ENCODE peak calls at places on chromosomes 7 and 10, in four cellular contexts. T, A, J and R are unnamed samples.

GRCh38 chr7:1592299-1592842 is 22.5 kb upstream of the PSMG3 start:
- DNase-seq in T (no peak), A (no peak), J (no peak), R (no peak)

GRCh38 chr10:86217386-86218080 is 149.1 kb downstream of the GRID1 start:
- DNase-seq in T (no peak), J (no peak), A (no peak), R (no peak)

GRCh38 chr10:78524342-78524741 is 490.7 kb downstream of the RPS24 start:
- DNase-seq in T (no peak), J (no peak), A (no peak), R (no peak)

GRCh38 chr7:5557920-5558401 is 134.3 kb upstream of the TNRC18 start:
- DNase-seq in A (no peak), J (no peak), T (peak), R (peak)

GRCh38 chr7:28300488-28300887 is 111.8 kb upstream of the CREB5 start:
- DNase-seq in A (no peak), T (no peak), J (no peak), R (no peak)

GRCh38 chr7:43569424-43569823 is 13.5 kb upstream of the STK17A start:
- DNase-seq in T (no peak), A (no peak), J (no peak), R (peak)

GRCh38 chr7:33716581-33717477 is 188.5 kb upstream of the BMPER start:
- DNase-seq in T (peak), A (peak), J (no peak), R (no peak)

GRCh38 chr10:72567421-72567820 is 58.5 kb downstream of the MICU1 start:
- DNase-seq in A (peak), J (no peak), T (no peak), R (no peak)

GRCh38 chr10:33521062-33521461 is 186.6 kb upstream of the NRP1 start:
- DNase-seq in T (no peak), A (no peak), J (no peak), R (no peak)

GRCh38 chr7:92246363-92247101 is 758 bp downstream of the ANKIB1 start:
- DNase-seq in T (peak), A (no peak), J (peak), R (peak)

GRCh38 chr7:121882731-121883130 is 9.8 kb downstream of the PTPRZ1 start:
- DNase-seq in T (no peak), J (no peak), A (no peak), R (no peak)

GRCh38 chr7:134167250-134167649 is 40.1 kb downstream of the LRGUK start:
- DNase-seq in T (no peak), A (no peak), J (no peak), R (no peak)

GRCh38 chr7:976901-977325 is 1.6 kb upstream of the COX19 start:
- DNase-seq in A (no peak), T (no peak), J (no peak), R (no peak)

GRCh38 chr10:12735843-12736462 is 265.6 kb downstream of the CCDC3 start:
- DNase-seq in J (no peak), A (no peak), T (no peak), R (no peak)

GRCh38 chr7:56206420-56206819 is 90.2 kb upstream of the NUPR2 start:
- DNase-seq in J (no peak), A (no peak), T (no peak), R (no peak)

GRCh38 chr10:132810141-132810806 is 24.3 kb upstream of the NKX6-2 start:
- DNase-seq in J (no peak), A (no peak), T (no peak), R (no peak)

GRCh38 chr7:81161459-81162075 is 242.7 kb upstream of the SEMA3C start:
- DNase-seq in J (no peak), A (peak), T (no peak), R (no peak)

GRCh38 chr7:27108390-27109127 is 6.1 kb upstream of the HOXA2 start:
- DNase-seq in J (peak), T (no peak), A (no peak), R (no peak)

GRCh38 chr7:46145412-46145811 is 224.3 kb upstream of the IGFBP3 start:
- DNase-seq in A (no peak), T (no peak), J (no peak), R (no peak)

GRCh38 chr10:33612551-33612950 is 278.1 kb upstream of the NRP1 start:
- DNase-seq in T (peak), J (no peak), A (no peak), R (no peak)

GRCh38 chr7:73681031-73681430 is 2.2 kb downstream of the DNAJC30 start:
- DNase-seq in A (no peak), T (no peak), J (no peak), R (no peak)

GRCh38 chr10:91198781-91199180 is 21.7 kb upstream of the PCGF5 start:
- DNase-seq in J (no peak), A (no peak), T (peak), R (peak)

GRCh38 chr7:26278769-26279168 is 12.9 kb upstream of the SNX10 start:
- DNase-seq in A (peak), J (no peak), T (peak), R (no peak)

GRCh38 chr10:2893446-2893845 is 173.9 kb upstream of the PFKP start:
- DNase-seq in T (no peak), J (no peak), A (no peak), R (no peak)

GRCh38 chr7:87416682-87417587 is 58.5 kb downstream of the ABCB4 start:
- DNase-seq in T (peak), A (peak), J (peak), R (peak)

GRCh38 chr10:50417906-50418697 is 166.8 kb upstream of the ASAH2 start:
- DNase-seq in J (peak), A (peak), T (no peak), R (peak)
- TF ChIP-seq CTCF in J (no peak), A (no peak), T (no peak), R (no peak)

GRCh38 chr7:65301007-65301406 is 72.6 kb upstream of the ZNF92 start:
- DNase-seq in A (no peak), J (no peak), T (no peak), R (no peak)
- TF ChIP-seq CTCF in A (no peak), J (no peak), T (no peak), R (no peak)

GRCh38 chr7:71165708-71166107 is 33.8 kb downstream of the GALNT17 start:
- DNase-seq in A (no peak), T (no peak), J (no peak), R (no peak)
- TF ChIP-seq CTCF in A (no peak), T (no peak), J (no peak), R (no peak)

DNA sequence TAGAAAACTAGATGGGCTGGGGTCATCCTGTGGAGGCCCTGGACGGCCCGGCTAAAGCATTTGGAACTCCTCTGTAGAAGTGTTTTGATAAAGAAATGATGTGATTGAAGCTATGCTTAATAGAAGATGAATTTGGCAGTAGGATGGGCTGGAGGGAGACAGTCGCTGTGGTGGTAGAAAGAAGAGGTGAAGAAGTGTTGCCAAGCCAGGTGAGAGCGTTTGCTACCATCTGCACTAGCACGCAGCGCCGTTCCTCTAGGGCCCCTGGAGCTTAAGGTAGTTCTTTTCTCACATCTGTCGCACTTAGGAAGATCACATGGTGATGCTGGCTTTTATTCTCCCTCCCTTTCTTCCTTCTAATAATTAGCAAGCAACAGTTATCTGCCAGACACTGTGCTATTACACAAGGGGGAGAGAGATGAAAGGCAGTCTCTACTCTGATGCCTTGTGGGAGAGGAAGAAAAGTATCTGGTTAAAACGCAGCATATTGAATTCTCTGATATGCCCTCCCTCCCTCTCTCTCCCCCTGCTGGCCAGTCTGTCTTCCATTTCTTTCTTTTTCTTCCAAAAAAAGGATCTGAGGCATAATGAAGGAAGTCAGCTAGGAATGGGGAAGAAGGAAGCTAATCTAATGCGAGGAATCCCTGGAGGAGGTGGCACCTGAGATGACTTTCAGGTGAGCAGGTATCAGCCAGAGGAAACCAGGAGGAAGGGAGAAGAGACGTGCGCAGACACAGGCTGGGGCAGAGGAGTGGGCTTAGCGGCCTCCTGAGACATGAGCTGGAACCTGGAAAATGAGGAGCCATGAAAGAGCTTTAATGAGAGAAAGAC is 162.3 kb upstream of the KLF14 start:
- DNase-seq in T (no peak), A (no peak), J (no peak), R (no peak)
- TF ChIP-seq CTCF in T (peak), A (peak), J (no peak), R (peak)

GRCh38 chr7:102818176-102818575 is 69.4 kb downstream of the FAM185A start:
- DNase-seq in J (no peak), A (no peak), T (no peak), R (no peak)
- TF ChIP-seq CTCF in J (no peak), A (no peak), T (no peak), R (no peak)

DNA sequence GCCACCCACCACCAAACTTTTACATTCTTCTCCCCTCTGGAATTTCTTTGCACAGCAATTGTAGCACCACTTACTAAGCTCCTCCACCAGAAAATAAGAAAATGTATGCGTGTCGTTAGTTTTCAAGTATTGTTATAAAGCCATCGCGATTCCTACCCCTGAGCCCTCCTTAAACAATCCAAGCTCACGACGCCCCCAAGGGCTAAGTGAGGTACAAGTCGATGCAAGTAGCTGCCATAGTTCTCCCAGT is 1.3 kb downstream of the FRAT2 start:
- DNase-seq in J (no peak), T (no peak), A (no peak), R (peak)
- TF ChIP-seq CTCF in J (no peak), T (no peak), A (no peak), R (no peak)

GRCh38 chr10:103610921-103611511 is 117.5 kb downstream of the NEURL1 start:
- DNase-seq in A (no peak), T (no peak), J (no peak), R (no peak)

GRCh38 chr10:103614511-103615158 is 121.1 kb downstream of the NEURL1 start:
- DNase-seq in T (no peak), J (no peak), A (no peak), R (no peak)

GRCh38 chr10:103613616-103614015 is 120.1 kb downstream of the NEURL1 start:
- DNase-seq in T (no peak), J (no peak), A (no peak), R (no peak)

GRCh38 chr10:103610083-103610472 is 116.6 kb downstream of the NEURL1 start:
- DNase-seq in T (no peak), J (no peak), A (no peak), R (no peak)

GRCh38 chr10:103612462-103613365 is 119.2 kb downstream of the NEURL1 start:
- DNase-seq in J (no peak), T (no peak), A (no peak), R (no peak)
- TF ChIP-seq CTCF in J (no peak), T (no peak), A (no peak), R (no peak)

GRCh38 chr7:50335795-50336754 is 31.6 kb downstream of the IKZF1 start:
- DNase-seq in J (no peak), T (no peak), A (no peak), R (no peak)
- TF ChIP-seq CTCF in J (no peak), T (no peak), A (no peak), R (no peak)

GRCh38 chr10:7303067-7303629 is 107.7 kb downstream of the SFMBT2 start:
- DNase-seq in T (no peak), A (no peak), J (no peak), R (no peak)

GRCh38 chr10:7301039-7301768 is 109.6 kb downstream of the SFMBT2 start:
- DNase-seq in T (no peak), J (peak), A (no peak), R (no peak)

GRCh38 chr10:7298495-7298894 is 112.3 kb downstream of the SFMBT2 start:
- DNase-seq in A (no peak), J (no peak), T (no peak), R (no peak)

GRCh38 chr10:7302393-7303054 is 108.3 kb downstream of the SFMBT2 start:
- DNase-seq in J (peak), T (no peak), A (no peak), R (no peak)

DNA sequence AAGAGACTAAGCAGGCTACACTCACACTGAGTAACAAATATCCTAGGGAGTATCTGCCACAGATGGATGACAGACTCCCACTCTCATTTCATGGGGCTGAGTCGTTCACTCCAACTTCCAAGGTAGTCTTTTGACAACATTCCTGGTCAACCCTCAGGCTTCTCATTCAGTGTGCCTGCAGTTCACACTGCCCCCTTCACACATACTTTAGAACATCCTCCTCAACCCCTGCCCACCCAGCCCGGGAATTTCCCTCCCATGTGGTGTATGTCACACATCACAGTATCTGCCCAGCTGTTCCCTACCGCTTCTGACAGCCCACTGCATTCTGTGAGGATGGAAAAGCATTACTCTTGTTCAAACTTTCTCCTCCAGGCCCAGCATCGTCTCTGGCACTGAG is 110.5 kb downstream of the SFMBT2 start:
- DNase-seq in J (peak), T (no peak), A (no peak), R (no peak)
- TF ChIP-seq CTCF in J (no peak), T (no peak), A (no peak), R (no peak)

GRCh38 chr10:9853405-9854010 is 1164.2 kb upstream of the CELF2 start:
- DNase-seq in A (no peak), J (no peak), T (no peak), R (no peak)
- TF ChIP-seq CTCF in A (no peak), J (no peak), T (no peak), R (no peak)